ENCODE peak calls at places on chromosomes 16 and 17, in four cellular contexts. W is Caco-2, N is heart right ventricle, B is upper lobe of right lung. L is an unnamed sample.

GRCh38 chr16:17347624-17348023 is 123.1 kb downstream of the XYLT1 start:
- DNase-seq in W (no peak), N (peak), B (no peak), L (no peak)

GRCh38 chr16:3282747-3283524 is at the start of gene ZNF263:
- DNase-seq in B (peak), N (peak), W (peak), L (peak)

GRCh38 chr16:56980792-56981724 is 8.3 kb upstream of the NLRC5 start:
- DNase-seq in W (no peak), B (no peak), N (no peak), L (no peak)

GRCh38 chr16:14219983-14220382 is 148.9 kb downstream of the MRTFB start:
- DNase-seq in N (no peak), W (peak), B (no peak), L (no peak)

GRCh38 chr17:7852262-7852670 is 2.6 kb upstream of the TMEM88 start:
- DNase-seq in W (no peak), B (no peak), N (peak), L (no peak)

GRCh38 chr17:74807925-74808324 is 31.8 kb upstream of the NAT9 start:
- DNase-seq in N (no peak), W (no peak), B (no peak), L (no peak)

GRCh38 chr17:47295037-47295873 is 28.5 kb upstream of the EFCAB13 start:
- DNase-seq in W (no peak), B (no peak), N (no peak), L (no peak)

GRCh38 chr17:17077101-17077500 is 34.8 kb downstream of the MPRIP start:
- DNase-seq in W (no peak), B (peak), N (no peak), L (no peak)

GRCh38 chr17:68455756-68456528 is 1.4 kb downstream of the WIPI1 start:
- DNase-seq in B (no peak), W (peak), N (peak), L (no peak)

GRCh38 chr16:58426960-58427359 is 34.7 kb downstream of the GINS3 start:
- DNase-seq in B (no peak), N (peak), W (no peak), L (no peak)

GRCh38 chr17:40499551-40500189 is 1.8 kb downstream of the TNS4 start:
- DNase-seq in N (peak), B (peak), W (peak), L (no peak)

GRCh38 chr17:72185571-72185970 is 64.8 kb downstream of the SOX9 start:
- DNase-seq in B (no peak), N (peak), W (no peak), L (no peak)

GRCh38 chr16:9099131-9099625 is 7.7 kb downstream of the HAPSTR1 start:
- DNase-seq in B (peak), N (no peak), W (no peak), L (no peak)

GRCh38 chr17:82338858-82339633 is 5.5 kb upstream of the SECTM1 start:
- DNase-seq in B (no peak), W (peak), N (no peak), L (no peak)

GRCh38 chr16:9870962-9871361 is 311.3 kb downstream of the GRIN2A start:
- DNase-seq in N (no peak), W (no peak), B (no peak), L (no peak)

GRCh38 chr16:64254443-64255367 is 867.2 kb downstream of the CDH11 start:
- DNase-seq in W (no peak), B (no peak), N (no peak), L (no peak)

GRCh38 chr16:55133654-55134053 is 190.3 kb upstream of the IRX6 start:
- DNase-seq in N (no peak), W (no peak), B (no peak), L (no peak)

GRCh38 chr17:58531122-58531521 is 16.7 kb upstream of the MTMR4 start:
- DNase-seq in W (no peak), B (no peak), N (no peak), L (no peak)

GRCh38 chr16:81657731-81658130 is 121.4 kb upstream of the PLCG2 start:
- DNase-seq in W (no peak), B (no peak), N (no peak), L (no peak)

GRCh38 chr16:81551821-81552304 is 107.3 kb downstream of the CMIP start:
- DNase-seq in B (peak), W (no peak), N (peak), L (no peak)

GRCh38 chr16:48203974-48204824 is 39.9 kb upstream of the LONP2 start:
- DNase-seq in W (peak), B (no peak), N (no peak), L (no peak)

GRCh38 chr17:73683788-73684582 is 39.7 kb upstream of the SDK2 start:
- DNase-seq in W (no peak), B (no peak), N (no peak), L (peak)

GRCh38 chr16:75565640-75566039 is 539 bp upstream of the GABARAPL2 start:
- DNase-seq in W (no peak), N (no peak), B (no peak), L (no peak)

GRCh38 chr17:27560668-27561067 is 70.3 kb upstream of the LGALS9 start:
- DNase-seq in B (no peak), W (no peak), N (no peak), L (no peak)

GRCh38 chr17:27558341-27558740 is 72.6 kb upstream of the LGALS9 start:
- DNase-seq in N (no peak), W (no peak), B (no peak), L (no peak)

GRCh38 chr17:27558842-27559505 is 72.0 kb upstream of the LGALS9 start:
- DNase-seq in B (no peak), W (peak), N (no peak), L (no peak)

GRCh38 chr17:27559996-27560481 is 70.9 kb upstream of the LGALS9 start:
- DNase-seq in W (no peak), N (peak), B (no peak), L (no peak)

GRCh38 chr17:27559506-27559931 is 71.5 kb upstream of the LGALS9 start:
- DNase-seq in B (no peak), N (peak), W (no peak), L (no peak)
- TF ChIP-seq CTCF in B (peak), N (peak), W (no peak), L (no peak)

GRCh38 chr16:86520317-86521210 is 10.2 kb downstream of the FOXF1 start:
- DNase-seq in N (no peak), W (no peak), B (no peak), L (no peak)
- TF ChIP-seq CTCF in N (no peak), W (no peak), B (no peak), L (no peak)

GRCh38 chr16:1563786-1564185 is 30.3 kb downstream of the TMEM204 start:
- DNase-seq in W (no peak), B (no peak), N (no peak), L (no peak)

GRCh38 chr16:1565083-1565805 is 31.8 kb downstream of the TMEM204 start:
- DNase-seq in N (no peak), W (no peak), B (no peak), L (no peak)

GRCh38 chr16:1561836-1562235 is 28.4 kb downstream of the TMEM204 start:
- DNase-seq in W (no peak), N (no peak), B (no peak), L (no peak)

GRCh38 chr16:1561266-1561665 is 27.8 kb downstream of the TMEM204 start:
- DNase-seq in N (no peak), W (no peak), B (no peak), L (no peak)

DNA sequence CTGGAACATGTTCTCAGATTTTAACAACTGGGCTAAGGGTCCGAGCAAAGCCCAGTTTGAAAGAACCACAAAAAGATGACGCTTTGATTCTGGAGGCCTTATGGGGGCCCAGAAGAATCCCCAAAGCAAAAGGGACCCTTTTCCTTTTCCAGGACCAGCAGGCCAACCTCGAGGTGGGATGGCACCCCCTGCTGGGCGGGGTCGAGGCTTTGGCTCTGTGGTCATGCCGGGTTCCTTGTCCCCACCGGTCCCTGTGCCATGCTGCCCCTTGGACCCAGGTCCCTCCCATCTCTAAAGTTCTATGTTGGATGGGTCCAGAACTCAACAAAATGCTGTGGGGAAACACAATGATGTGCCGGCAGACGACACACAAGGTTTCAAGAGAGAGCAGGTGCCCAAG is 30.9 kb downstream of the TMEM204 start:
- DNase-seq in B (no peak), W (no peak), N (no peak), L (no peak)
- TF ChIP-seq CTCF in B (peak), W (peak), N (peak), L (peak)

DNA sequence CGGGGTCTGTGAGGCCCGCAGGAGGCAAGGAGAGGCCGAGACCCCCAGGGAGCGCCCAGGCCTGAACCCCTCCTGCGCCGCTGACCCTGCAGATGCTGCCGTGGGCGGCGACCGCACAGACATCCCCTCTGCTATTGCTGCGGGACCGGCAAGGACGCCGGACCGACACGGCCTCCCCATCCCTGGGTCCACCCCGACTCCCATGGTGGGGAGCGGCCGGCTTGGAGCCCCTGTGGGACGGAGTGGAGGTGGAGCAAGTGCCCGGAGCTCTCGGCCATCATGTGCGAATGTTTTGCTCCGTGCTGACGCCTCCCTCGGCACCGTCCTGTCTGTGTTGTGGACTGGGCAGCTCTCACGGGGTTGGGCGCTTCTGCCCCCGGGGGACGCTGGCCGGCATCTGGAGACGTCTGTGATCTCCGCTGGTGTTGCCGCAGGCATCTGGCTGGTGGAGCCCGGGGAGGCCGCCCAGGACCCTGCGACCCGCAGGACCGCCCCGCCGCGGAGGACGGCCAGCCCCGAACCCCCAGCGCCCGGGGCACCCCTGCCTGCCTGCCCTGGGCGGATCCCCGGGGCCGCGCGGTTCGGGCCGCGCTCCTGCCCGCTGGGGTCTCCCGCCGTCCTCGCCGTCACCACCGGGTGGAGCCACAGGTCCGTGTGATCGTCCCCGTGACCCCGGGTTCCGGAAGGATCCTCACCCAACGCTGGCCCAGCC is 12.8 kb upstream of the GNG13 start:
- DNase-seq in W (peak), B (no peak), N (no peak), L (no peak)
- TF ChIP-seq CTCF in W (peak), B (peak), N (peak), L (peak)

GRCh38 chr17:51853857-51854256 is 304.7 kb downstream of the CA10 start:
- DNase-seq in B (no peak), W (no peak), N (no peak), L (no peak)

GRCh38 chr17:51860934-51861561 is 297.5 kb downstream of the CA10 start:
- DNase-seq in W (peak), N (no peak), B (no peak), L (no peak)

GRCh38 chr17:51852603-51853002 is 305.9 kb downstream of the CA10 start:
- DNase-seq in N (no peak), W (no peak), B (no peak), L (no peak)

DNA sequence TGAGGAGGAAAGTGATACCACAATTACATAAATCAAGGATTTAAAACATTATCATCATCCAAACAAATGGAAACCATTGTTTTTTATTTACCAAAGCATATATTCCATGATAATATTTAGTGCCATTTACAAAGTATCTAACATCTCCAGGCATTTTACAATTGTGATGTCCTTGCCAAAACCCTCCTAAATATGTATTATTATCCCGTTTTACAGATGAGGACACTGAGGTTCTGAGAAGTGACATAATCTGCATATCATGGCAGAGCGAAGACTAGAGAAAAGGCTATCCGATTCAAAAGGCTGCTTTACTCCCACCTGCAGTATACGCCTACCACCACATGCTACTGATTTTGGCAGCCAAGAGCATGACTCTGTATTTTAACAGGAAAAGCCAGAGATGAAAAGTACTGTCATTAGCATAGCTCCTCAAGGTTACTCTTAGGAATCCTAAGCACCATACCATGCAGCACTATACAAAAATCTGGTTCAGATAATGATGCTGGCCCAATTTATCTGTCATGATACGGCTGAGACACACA is 301.4 kb downstream of the CA10 start:
- DNase-seq in B (no peak), W (no peak), N (no peak), L (no peak)
- TF ChIP-seq CTCF in B (no peak), W (peak), N (no peak), L (no peak)

GRCh38 chr16:69859105-69859969 is 91.8 kb upstream of the CLEC18A start:
- DNase-seq in N (peak), B (no peak), W (peak), L (no peak)
- TF ChIP-seq CTCF in N (peak), B (peak), W (peak), L (peak)

GRCh38 chr16:29736112-29736511 is 9.7 kb downstream of the C16orf54 start:
- DNase-seq in W (no peak), N (no peak), B (peak), L (no peak)
- TF ChIP-seq CTCF in W (no peak), N (no peak), B (no peak), L (no peak)

DNA sequence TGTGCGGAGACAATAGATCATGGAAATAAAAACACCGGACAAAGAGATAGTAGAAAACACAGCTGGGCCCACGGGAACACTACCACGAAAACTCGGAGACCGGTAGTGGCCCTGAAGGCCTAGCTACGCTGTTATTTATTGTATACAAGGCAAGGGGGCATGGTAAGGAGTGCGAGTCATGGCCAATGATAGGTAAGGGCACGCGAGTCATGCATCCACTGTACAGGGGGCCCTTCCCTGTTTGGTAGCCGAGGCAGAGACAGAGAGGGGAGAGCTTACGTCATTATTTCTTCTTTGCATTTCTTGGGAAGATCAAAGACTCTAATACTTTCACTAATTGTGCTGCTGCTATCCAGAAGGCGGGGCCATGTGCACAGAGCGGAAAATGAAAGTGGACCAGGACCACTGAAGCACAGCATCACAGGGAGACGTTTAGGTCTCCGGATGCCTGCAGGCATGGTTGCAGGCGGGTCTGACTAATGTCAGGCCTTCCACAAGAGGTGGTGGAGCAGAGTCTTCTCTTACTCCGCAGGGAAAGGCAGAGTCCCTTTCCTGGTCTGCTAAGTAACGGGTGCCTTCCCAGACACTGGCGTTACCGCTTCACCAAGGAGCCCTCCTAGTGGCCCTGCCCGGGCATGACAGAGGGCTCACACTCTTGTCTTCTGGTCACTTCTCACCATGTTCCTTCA is 74.4 kb upstream of the ARL4D start:
- DNase-seq in W (no peak), N (no peak), B (no peak), L (no peak)
- TF ChIP-seq CTCF in W (no peak), N (peak), B (peak), L (peak)

GRCh38 chr17:5793157-5793556 is 208.8 kb upstream of the NLRP1 start:
- DNase-seq in N (no peak), W (no peak), B (no peak), L (no peak)
- TF ChIP-seq CTCF in N (no peak), W (no peak), B (peak), L (peak)

L was measured in osteocyte.